ENCODE peak calls at places on chromosomes 16 and 17, in six cellular contexts. One of them, this sample, is unnamed. For H3K27me3, the result is how much of the 10 kb centered on the place peaks cover.

GRCh38 chr16:28191364-28191985 is 20.3 kb downstream of the XPO6 start:
- DNase-seq in testis: no peak
- DNase-seq in body of pancreas: no peak
- DNase-seq in heart left ventricle: no peak
- DNase-seq in esophagus muscularis mucosa: no peak
- DNase-seq in tibial nerve: no peak
- DNase-seq in this sample: no peak

GRCh38 chr17:72531729-72532128 is 410.9 kb downstream of the SOX9 start:
- DNase-seq in testis: no peak
- DNase-seq in esophagus muscularis mucosa: no peak
- DNase-seq in tibial nerve: no peak
- DNase-seq in body of pancreas: no peak
- DNase-seq in heart left ventricle: no peak
- DNase-seq in this sample: no peak

GRCh38 chr17:67730706-67731105 is 13.0 kb downstream of the NOL11 start:
- DNase-seq in body of pancreas: no peak
- DNase-seq in tibial nerve: no peak
- DNase-seq in esophagus muscularis mucosa: no peak
- DNase-seq in testis: no peak
- DNase-seq in heart left ventricle: no peak
- DNase-seq in this sample: no peak

GRCh38 chr17:31903401-31903800 is 1.9 kb upstream of the UTP6 start:
- DNase-seq in body of pancreas: no peak
- DNase-seq in testis: no peak
- DNase-seq in heart left ventricle: no peak
- DNase-seq in tibial nerve: no peak
- DNase-seq in esophagus muscularis mucosa: no peak
- DNase-seq in this sample: no peak

GRCh38 chr16:7367309-7367708 is 34.7 kb downstream of the RBFOX1 start:
- DNase-seq in tibial nerve: no peak
- DNase-seq in body of pancreas: no peak
- DNase-seq in testis: no peak
- DNase-seq in esophagus muscularis mucosa: no peak
- DNase-seq in heart left ventricle: no peak
- DNase-seq in this sample: no peak

GRCh38 chr16:26826500-26826899 is 240.2 kb upstream of the C16orf82 start:
- DNase-seq in body of pancreas: no peak
- DNase-seq in testis: no peak
- DNase-seq in heart left ventricle: no peak
- DNase-seq in tibial nerve: no peak
- DNase-seq in esophagus muscularis mucosa: peak
- DNase-seq in this sample: no peak

GRCh38 chr16:69201787-69202186 is 14.8 kb downstream of the SNTB2 start:
- DNase-seq in heart left ventricle: no peak
- DNase-seq in testis: no peak
- DNase-seq in tibial nerve: no peak
- DNase-seq in esophagus muscularis mucosa: no peak
- DNase-seq in body of pancreas: no peak
- DNase-seq in this sample: no peak

GRCh38 chr17:27224526-27225315 is 69.2 kb upstream of the WSB1 start:
- DNase-seq in esophagus muscularis mucosa: no peak
- DNase-seq in heart left ventricle: no peak
- DNase-seq in tibial nerve: no peak
- DNase-seq in testis: no peak
- DNase-seq in body of pancreas: no peak
- DNase-seq in this sample: peak

GRCh38 chr16:76535-77272 is 1.3 kb upstream of the MPG start:
- DNase-seq in testis: peak
- DNase-seq in esophagus muscularis mucosa: no peak
- DNase-seq in heart left ventricle: peak
- DNase-seq in body of pancreas: peak
- DNase-seq in tibial nerve: peak
- DNase-seq in this sample: peak

GRCh38 chr17:37770631-37771518 is 26.0 kb upstream of the HNF1B start:
- DNase-seq in esophagus muscularis mucosa: no peak
- DNase-seq in tibial nerve: no peak
- DNase-seq in heart left ventricle: peak
- DNase-seq in body of pancreas: peak
- DNase-seq in testis: peak
- DNase-seq in this sample: peak

GRCh38 chr17:27540300-27541105 is 84.3 kb downstream of the KSR1 start:
- DNase-seq in testis: peak
- DNase-seq in body of pancreas: peak
- DNase-seq in esophagus muscularis mucosa: peak
- DNase-seq in tibial nerve: peak
- DNase-seq in heart left ventricle: peak
- DNase-seq in this sample: peak

GRCh38 chr16:11542069-11542775 is 44.5 kb downstream of the LITAF start:
- DNase-seq in heart left ventricle: no peak
- DNase-seq in esophagus muscularis mucosa: no peak
- DNase-seq in tibial nerve: no peak
- DNase-seq in testis: no peak
- DNase-seq in body of pancreas: no peak
- DNase-seq in this sample: no peak

GRCh38 chr17:48588074-48588415 is 2.0 kb downstream of the HOXB3 start:
- DNase-seq in testis: no peak
- DNase-seq in tibial nerve: no peak
- DNase-seq in heart left ventricle: no peak
- DNase-seq in esophagus muscularis mucosa: no peak
- DNase-seq in body of pancreas: no peak
- DNase-seq in this sample: no peak

GRCh38 chr17:62801553-62801952 is 6.6 kb downstream of the MARCHF10 start:
- DNase-seq in testis: no peak
- DNase-seq in body of pancreas: no peak
- DNase-seq in esophagus muscularis mucosa: no peak
- DNase-seq in tibial nerve: no peak
- DNase-seq in heart left ventricle: no peak
- DNase-seq in this sample: no peak

GRCh38 chr16:3171855-3172593 is 16.0 kb upstream of the OR1F1 start:
- DNase-seq in esophagus muscularis mucosa: no peak
- DNase-seq in tibial nerve: no peak
- DNase-seq in testis: no peak
- DNase-seq in body of pancreas: no peak
- DNase-seq in heart left ventricle: no peak
- DNase-seq in this sample: no peak

DNA sequence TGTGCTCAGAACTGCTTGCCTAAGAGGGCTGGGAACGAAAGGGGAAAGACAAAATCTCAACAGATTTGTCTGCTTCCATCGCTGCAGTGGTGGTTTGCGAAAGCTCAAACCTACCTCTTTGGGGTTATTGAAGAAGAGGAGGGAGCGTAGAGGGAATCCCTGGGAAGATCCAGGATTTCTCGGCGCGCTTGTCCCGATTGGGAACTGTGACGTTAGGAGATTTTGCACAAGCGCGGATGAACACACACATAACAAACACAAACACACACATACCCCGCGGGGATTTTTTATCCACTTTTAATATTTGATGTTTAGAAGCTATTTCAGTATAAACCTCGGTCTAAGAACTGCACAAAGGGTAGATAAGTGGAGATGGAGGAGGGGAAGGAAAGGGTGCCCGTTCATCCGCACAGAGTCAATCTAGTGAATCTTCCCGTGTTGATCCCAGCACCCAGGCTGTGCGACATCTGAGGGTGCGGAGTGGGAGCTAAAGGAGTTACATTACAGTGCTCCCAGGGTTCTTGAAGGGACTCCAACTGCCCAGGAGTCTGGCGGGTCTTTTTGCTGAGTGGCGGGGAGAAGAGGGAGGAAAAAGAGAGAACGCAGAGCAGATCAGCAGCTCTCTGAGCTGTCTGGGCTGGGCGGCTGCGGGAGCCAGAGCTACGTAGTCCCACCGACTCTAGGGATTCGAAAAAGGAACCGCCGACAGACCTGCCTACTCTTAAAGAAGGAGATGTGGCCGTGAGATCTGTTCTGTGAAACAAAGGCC is 1.5 kb upstream of the CA10 start:
- DNase-seq in heart left ventricle: no peak
- DNase-seq in esophagus muscularis mucosa: no peak
- DNase-seq in body of pancreas: no peak
- DNase-seq in tibial nerve: no peak
- DNase-seq in testis: no peak
- DNase-seq in this sample: no peak
- H3K27me3 ChIP-seq in heart left ventricle: half or more
- H3K27me3 ChIP-seq in esophagus muscularis mucosa: under half
- H3K27me3 ChIP-seq in body of pancreas: under half
- H3K27me3 ChIP-seq in tibial nerve: half or more
- H3K27me3 ChIP-seq in testis: under half
- H3K27me3 ChIP-seq in this sample: under half

GRCh38 chr16:75264999-75265910 is 13.8 kb upstream of the BCAR1 start:
- DNase-seq in tibial nerve: no peak
- DNase-seq in heart left ventricle: peak
- DNase-seq in body of pancreas: peak
- DNase-seq in testis: no peak
- DNase-seq in esophagus muscularis mucosa: no peak
- DNase-seq in this sample: peak

GRCh38 chr16:75263291-75263962 is 12.0 kb upstream of the BCAR1 start:
- DNase-seq in tibial nerve: no peak
- DNase-seq in esophagus muscularis mucosa: no peak
- DNase-seq in heart left ventricle: peak
- DNase-seq in testis: no peak
- DNase-seq in body of pancreas: no peak
- DNase-seq in this sample: no peak

GRCh38 chr16:75262800-75263127 is 11.3 kb upstream of the BCAR1 start:
- DNase-seq in tibial nerve: no peak
- DNase-seq in testis: no peak
- DNase-seq in esophagus muscularis mucosa: no peak
- DNase-seq in heart left ventricle: no peak
- DNase-seq in body of pancreas: no peak
- DNase-seq in this sample: no peak

GRCh38 chr16:75264531-75264998 is 13.1 kb upstream of the BCAR1 start:
- DNase-seq in testis: peak
- DNase-seq in body of pancreas: peak
- DNase-seq in heart left ventricle: peak
- DNase-seq in tibial nerve: no peak
- DNase-seq in esophagus muscularis mucosa: no peak
- DNase-seq in this sample: no peak

DNA sequence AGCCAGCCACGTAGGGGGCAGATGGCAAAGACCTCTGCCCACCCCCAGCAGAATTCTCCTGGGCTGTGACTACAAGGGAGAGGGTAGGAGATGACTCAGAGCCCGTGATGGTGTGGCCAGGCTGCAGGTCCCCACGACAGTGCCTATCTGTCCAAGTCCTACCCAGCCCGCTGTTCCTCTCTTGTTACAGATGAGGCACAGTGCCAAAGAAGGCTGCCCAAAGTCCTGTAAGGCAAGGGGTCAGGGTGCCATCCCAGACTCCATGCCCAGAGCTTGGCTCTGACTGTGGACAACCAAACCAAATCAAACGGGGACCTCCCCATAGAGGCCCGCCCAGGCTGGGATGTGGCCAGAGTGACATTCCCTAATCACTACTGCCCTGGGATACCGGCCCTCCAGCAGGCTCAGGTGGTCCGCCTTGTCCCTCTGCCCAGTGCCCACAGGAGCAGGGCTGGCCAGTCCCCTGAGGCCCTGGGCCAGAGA is 12.6 kb upstream of the BCAR1 start:
- DNase-seq in testis: peak
- DNase-seq in esophagus muscularis mucosa: no peak
- DNase-seq in heart left ventricle: peak
- DNase-seq in tibial nerve: no peak
- DNase-seq in body of pancreas: peak
- DNase-seq in this sample: peak
- H3K4me3 ChIP-seq in testis: no peak
- H3K4me3 ChIP-seq in esophagus muscularis mucosa: peak
- H3K4me3 ChIP-seq in heart left ventricle: peak
- H3K4me3 ChIP-seq in tibial nerve: peak
- H3K4me3 ChIP-seq in body of pancreas: no peak
- H3K4me3 ChIP-seq in this sample: no peak

GRCh38 chr17:40095944-40096791 is 4.2 kb downstream of the NR1D1 start:
- DNase-seq in tibial nerve: no peak
- DNase-seq in heart left ventricle: peak
- DNase-seq in body of pancreas: no peak
- DNase-seq in esophagus muscularis mucosa: no peak
- DNase-seq in testis: no peak
- DNase-seq in this sample: no peak

GRCh38 chr17:40097087-40097486 is 3.3 kb downstream of the NR1D1 start:
- DNase-seq in body of pancreas: no peak
- DNase-seq in esophagus muscularis mucosa: no peak
- DNase-seq in tibial nerve: no peak
- DNase-seq in heart left ventricle: no peak
- DNase-seq in testis: no peak
- DNase-seq in this sample: no peak

GRCh38 chr17:40098846-40099626 is 1.4 kb downstream of the NR1D1 start:
- DNase-seq in body of pancreas: peak
- DNase-seq in heart left ventricle: peak
- DNase-seq in testis: peak
- DNase-seq in tibial nerve: peak
- DNase-seq in esophagus muscularis mucosa: peak
- DNase-seq in this sample: peak

GRCh38 chr17:40099627-40100418 is 566 bp downstream of the NR1D1 start:
- DNase-seq in tibial nerve: no peak
- DNase-seq in testis: no peak
- DNase-seq in esophagus muscularis mucosa: no peak
- DNase-seq in body of pancreas: no peak
- DNase-seq in heart left ventricle: peak
- DNase-seq in this sample: no peak

DNA sequence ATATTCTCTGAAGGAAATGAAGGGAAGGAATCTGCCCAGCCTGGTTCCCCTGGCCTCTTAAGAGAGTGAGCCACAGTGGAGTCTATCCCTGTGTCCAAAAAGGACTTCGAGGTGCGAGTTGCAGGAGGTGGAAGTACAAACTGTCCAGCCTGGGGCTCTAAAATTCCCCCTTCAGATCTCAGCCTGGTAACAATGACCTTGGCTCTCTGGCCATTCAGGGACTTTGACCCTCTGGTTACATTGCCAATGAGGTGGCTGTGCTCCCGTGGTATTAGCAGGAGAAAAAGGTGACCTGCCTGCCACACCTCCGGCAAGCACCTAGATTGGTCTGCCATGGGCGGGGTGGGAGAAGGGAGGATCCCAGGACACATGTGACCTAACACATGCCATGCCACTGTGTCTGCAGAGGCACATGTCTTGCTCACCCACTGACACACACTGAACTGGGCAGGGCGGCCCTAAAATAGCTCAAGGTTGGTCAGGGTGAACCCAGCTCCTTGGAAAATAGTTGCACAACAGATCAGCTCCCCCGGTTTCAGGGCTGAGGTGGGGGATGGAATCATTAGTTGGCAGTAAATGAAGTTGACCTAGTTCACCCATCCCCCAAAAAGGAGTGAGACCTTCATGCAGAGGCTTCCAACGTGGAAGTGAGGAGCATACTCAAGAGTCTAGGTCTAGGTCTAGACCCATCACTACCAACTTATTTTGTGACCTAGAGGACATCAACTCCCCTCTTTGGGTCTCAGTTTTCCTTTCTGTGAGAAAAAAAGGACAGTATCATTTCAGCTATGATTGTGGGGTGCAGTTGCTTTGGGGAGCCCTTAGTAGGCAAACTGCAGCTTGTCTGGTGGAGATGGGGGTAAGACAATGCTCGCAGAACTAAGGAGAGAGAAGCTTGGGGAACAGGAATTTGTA is 2.2 kb downstream of the NR1D1 start:
- DNase-seq in body of pancreas: peak
- DNase-seq in esophagus muscularis mucosa: no peak
- DNase-seq in tibial nerve: peak
- DNase-seq in heart left ventricle: peak
- DNase-seq in testis: peak
- DNase-seq in this sample: peak
- TF ChIP-seq POLR2A in body of pancreas: peak
- TF ChIP-seq POLR2A in esophagus muscularis mucosa: peak
- TF ChIP-seq POLR2A in tibial nerve: no peak
- TF ChIP-seq POLR2A in heart left ventricle: no peak
- TF ChIP-seq POLR2A in testis: no peak
- TF ChIP-seq POLR2A in this sample: peak

GRCh38 chr16:73365010-73365409 is 317.1 kb upstream of the ZFHX3 start:
- DNase-seq in heart left ventricle: peak
- DNase-seq in testis: peak
- DNase-seq in esophagus muscularis mucosa: no peak
- DNase-seq in body of pancreas: peak
- DNase-seq in tibial nerve: no peak
- DNase-seq in this sample: no peak
- H3K27me3 ChIP-seq in heart left ventricle: under half
- H3K27me3 ChIP-seq in testis: under half
- H3K27me3 ChIP-seq in esophagus muscularis mucosa: under half
- H3K27me3 ChIP-seq in body of pancreas: under half
- H3K27me3 ChIP-seq in tibial nerve: under half
- H3K27me3 ChIP-seq in this sample: under half

This sample was measured in Peyer's patch.